ENCODE peak calls at places on chromosomes 16 and 17, in five cellular contexts. L is adrenal gland, G is body of pancreas, S is A549, F is HepG2. R is an unnamed sample. For H3K9me3, the result is how much of the 10 kb centered on the place peaks cover.

GRCh38 chr16:27355610-27356009 is 41.8 kb downstream of the IL4R start:
- DNase-seq in L (peak), G (peak), S (no peak), F (peak), R (peak)

GRCh38 chr16:2388875-2389433 is 40.3 kb upstream of the CCNF start:
- DNase-seq in L (no peak), G (peak), S (no peak), F (peak), R (no peak)

GRCh38 chr17:73952498-73953205 is 250.8 kb upstream of the RPL38 start:
- DNase-seq in L (no peak), G (no peak), S (peak), F (no peak), R (no peak)

GRCh38 chr17:35889818-35890773 is 9.9 kb upstream of the CCL5 start:
- DNase-seq in L (peak), G (no peak), S (no peak), F (no peak), R (no peak)

GRCh38 chr17:72166040-72166439 is 45.2 kb downstream of the SOX9 start:
- DNase-seq in L (peak), G (no peak), S (no peak), F (peak), R (no peak)

GRCh38 chr17:78661092-78661770 is 84.0 kb upstream of the DNAH17 start:
- DNase-seq in L (peak), G (no peak), S (peak), F (no peak), R (peak)

GRCh38 chr16:62041401-62041800 is 5.2 kb upstream of the CDH8 start:
- DNase-seq in L (peak), G (no peak), S (peak), F (peak), R (peak)

GRCh38 chr16:89701425-89702406 is at the start of gene SPATA2L:
- DNase-seq in L (peak), G (peak), S (peak), F (peak), R (peak)

GRCh38 chr17:8104911-8105310 is 13.4 kb downstream of the ALOXE3 start:
- DNase-seq in L (no peak), G (no peak), S (no peak), F (no peak), R (no peak)

GRCh38 chr16:85428168-85428898 is 184.8 kb upstream of the GSE1 start:
- DNase-seq in L (no peak), G (peak), S (peak), F (no peak), R (peak)

GRCh38 chr17:39591958-39592954 is 15.5 kb downstream of the NEUROD2 start:
- DNase-seq in L (peak), G (peak), S (no peak), F (peak), R (peak)

GRCh38 chr17:14310584-14310983 is 9.7 kb downstream of the HS3ST3B1 start:
- DNase-seq in L (peak), G (no peak), S (no peak), F (no peak), R (no peak)

GRCh38 chr16:82655315-82655714 is 28.5 kb downstream of the CDH13 start:
- DNase-seq in L (no peak), G (no peak), S (no peak), F (no peak), R (no peak)

GRCh38 chr16:49335828-49336227 is 37.8 kb upstream of the C16orf78 start:
- DNase-seq in L (no peak), G (no peak), S (no peak), F (no peak), R (no peak)

GRCh38 chr16:50281391-50282009 is 15.1 kb downstream of the ADCY7 start:
- DNase-seq in L (no peak), G (no peak), S (no peak), F (no peak), R (no peak)

GRCh38 chr17:76940738-76941350 is 72.6 kb downstream of the MGAT5B start:
- DNase-seq in L (no peak), G (no peak), S (no peak), F (peak), R (no peak)

GRCh38 chr17:73365934-73366623 is 54.3 kb upstream of the CDC42EP4 start:
- DNase-seq in L (peak), G (peak), S (no peak), F (no peak), R (no peak)

GRCh38 chr17:75995385-75995925 is 5.2 kb upstream of the CDK3 start:
- DNase-seq in L (no peak), G (no peak), S (no peak), F (peak), R (peak)

GRCh38 chr17:72426948-72427760 is 306.3 kb downstream of the SOX9 start:
- DNase-seq in L (no peak), G (peak), S (no peak), F (no peak), R (no peak)

GRCh38 chr17:31111183-31111582 is 16.4 kb downstream of the NF1 start:
- DNase-seq in L (no peak), G (no peak), S (no peak), F (no peak), R (no peak)

GRCh38 chr16:48053346-48053745 is 102.4 kb downstream of the ABCC12 start:
- DNase-seq in L (peak), G (no peak), S (no peak), F (no peak), R (peak)

GRCh38 chr17:46785696-46786095 is 32.8 kb downstream of the WNT3 start:
- DNase-seq in L (no peak), G (no peak), S (no peak), F (no peak), R (peak)

GRCh38 chr16:83797013-83797412 is 10.8 kb upstream of the HSBP1 start:
- DNase-seq in L (no peak), G (no peak), S (no peak), F (no peak), R (no peak)

GRCh38 chr17:57879437-57880085 is 29.7 kb upstream of the MRPS23 start:
- DNase-seq in L (no peak), G (no peak), S (peak), F (peak), R (peak)

GRCh38 chr16:23258919-23259237 is 43.2 kb upstream of the SCNN1B start:
- DNase-seq in L (no peak), G (no peak), S (no peak), F (no peak), R (no peak)

GRCh38 chr17:82438401-82439193 is 12.0 kb downstream of the CYBC1 start:
- DNase-seq in L (no peak), G (peak), S (no peak), F (no peak), R (no peak)

GRCh38 chr17:59765038-59765437 is 57.6 kb downstream of the VMP1 start:
- DNase-seq in L (no peak), G (no peak), S (no peak), F (no peak), R (no peak)

GRCh38 chr17:77924757-77925336 is 33.7 kb upstream of the TNRC6C start:
- DNase-seq in L (peak), G (peak), S (no peak), F (no peak), R (no peak)

GRCh38 chr17:35733366-35733765 is 1.9 kb downstream of the RASL10B start:
- DNase-seq in L (no peak), G (no peak), S (no peak), F (no peak), R (no peak)

GRCh38 chr16:87581867-87582220 is 20.5 kb upstream of the JPH3 start:
- DNase-seq in L (peak), G (peak), S (peak), F (peak), R (peak)

GRCh38 chr16:8241408-8241807 is 348.9 kb downstream of the TMEM114 start:
- DNase-seq in L (no peak), G (no peak), S (no peak), F (no peak), R (no peak)

GRCh38 chr16:30948087-30948955 is 547 bp upstream of the ORAI3 start:
- DNase-seq in L (peak), G (peak), S (peak), F (peak), R (peak)

GRCh38 chr17:77634710-77635109 is 323.8 kb upstream of the TNRC6C start:
- DNase-seq in L (no peak), G (no peak), S (no peak), F (no peak), R (no peak)

GRCh38 chr16:53435066-53435688 is 906 bp downstream of the RBL2 start:
- DNase-seq in L (peak), G (peak), S (peak), F (peak), R (peak)

GRCh38 chr16:74807052-74807646 is 32.5 kb upstream of the FA2H start:
- DNase-seq in L (no peak), G (no peak), S (no peak), F (no peak), R (peak)
- H3K9me3 ChIP-seq in L (under half), G (under half), S (under half), F (under half), R (under half)

GRCh38 chr17:65742433-65743312 is 181.2 kb upstream of the AXIN2 start:
- DNase-seq in L (peak), G (no peak), S (peak), F (peak), R (no peak)

GRCh38 chr17:65743313-65743665 is 181.8 kb upstream of the AXIN2 start:
- DNase-seq in L (no peak), G (no peak), S (no peak), F (no peak), R (no peak)

GRCh38 chr17:65737451-65737850 is 176.0 kb upstream of the AXIN2 start:
- DNase-seq in L (no peak), G (no peak), S (no peak), F (no peak), R (no peak)

GRCh38 chr17:65741690-65742089 is 180.2 kb upstream of the AXIN2 start:
- DNase-seq in L (no peak), G (no peak), S (no peak), F (no peak), R (no peak)

DNA sequence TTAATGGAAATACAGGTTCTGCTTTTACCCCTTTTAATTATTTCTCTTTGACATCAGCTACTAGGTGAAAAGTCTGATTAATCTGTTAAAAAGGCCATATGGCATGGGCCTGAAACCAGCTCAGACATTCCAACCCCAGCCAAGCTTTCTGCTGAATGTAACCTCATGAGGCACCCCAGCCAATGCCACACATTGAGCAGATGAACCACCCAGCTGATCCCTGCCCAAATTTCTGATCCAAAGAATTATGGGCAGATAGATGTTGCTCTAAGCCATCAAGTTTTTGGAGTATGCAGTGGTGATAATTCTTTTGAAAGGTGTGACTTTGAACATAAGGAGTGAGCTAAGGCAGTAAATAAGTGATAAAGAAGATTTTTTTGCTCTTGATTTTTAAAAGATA is 177.6 kb upstream of the AXIN2 start:
- DNase-seq in L (no peak), G (no peak), S (no peak), F (no peak), R (no peak)
- H3K9me3 ChIP-seq in L (under half), G (under half), S (under half), F (under half), R (under half)

DNA sequence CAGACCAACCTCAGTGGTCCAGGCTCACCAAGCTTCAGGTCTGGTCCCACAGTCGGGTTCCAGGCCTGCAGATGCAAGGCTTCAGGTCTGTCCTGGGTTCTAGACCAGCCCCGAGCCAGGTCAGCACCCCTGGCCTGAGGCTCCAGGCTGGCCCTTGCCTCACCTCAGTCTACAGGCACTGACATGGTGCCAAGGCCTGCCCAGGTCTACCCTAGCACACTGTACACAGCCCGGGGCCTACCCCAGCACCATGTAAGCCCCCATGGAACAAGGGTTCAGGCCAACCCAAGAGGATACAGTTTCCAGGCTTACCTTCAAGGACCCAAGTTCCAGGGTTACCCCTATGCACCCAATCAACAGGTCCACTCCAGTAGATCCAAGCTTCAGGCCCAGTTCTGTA is 26.8 kb downstream of the ZFP1 start:
- DNase-seq in L (no peak), G (no peak), S (no peak), F (no peak), R (no peak)
- H3K9me3 ChIP-seq in L (under half), G (under half), S (half or more), F (half or more), R (half or more)

DNA sequence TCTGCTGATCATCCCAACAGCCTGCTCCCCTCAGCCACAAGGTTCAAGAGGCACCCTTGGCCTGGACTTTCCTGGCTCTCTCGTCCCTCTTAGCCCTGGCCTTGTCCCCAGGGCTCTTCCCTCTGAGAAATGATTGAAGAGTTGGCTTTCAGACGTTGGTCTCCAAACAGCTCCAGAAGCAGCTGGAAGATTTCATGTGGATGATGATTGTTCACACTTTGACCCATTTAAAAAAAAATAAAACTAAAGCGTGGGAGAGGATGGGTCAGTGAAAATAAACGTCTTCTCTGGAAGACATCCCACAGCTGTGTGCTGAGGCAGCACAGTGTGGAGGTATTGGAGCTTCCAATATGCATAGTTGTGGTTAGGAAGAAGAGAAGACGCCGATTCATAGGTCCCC is 54.7 kb upstream of the CDH11 start:
- DNase-seq in L (peak), G (no peak), S (no peak), F (no peak), R (no peak)
- H3K9me3 ChIP-seq in L (under half), G (under half), S (under half), F (under half), R (under half)

GRCh38 chr17:16617481-16618060 is 36.1 kb downstream of the ZNF624 start:
- DNase-seq in L (no peak), G (no peak), S (no peak), F (no peak), R (no peak)

GRCh38 chr17:16622540-16623277 is 30.9 kb downstream of the ZNF624 start:
- DNase-seq in L (no peak), G (no peak), S (no peak), F (no peak), R (no peak)

DNA sequence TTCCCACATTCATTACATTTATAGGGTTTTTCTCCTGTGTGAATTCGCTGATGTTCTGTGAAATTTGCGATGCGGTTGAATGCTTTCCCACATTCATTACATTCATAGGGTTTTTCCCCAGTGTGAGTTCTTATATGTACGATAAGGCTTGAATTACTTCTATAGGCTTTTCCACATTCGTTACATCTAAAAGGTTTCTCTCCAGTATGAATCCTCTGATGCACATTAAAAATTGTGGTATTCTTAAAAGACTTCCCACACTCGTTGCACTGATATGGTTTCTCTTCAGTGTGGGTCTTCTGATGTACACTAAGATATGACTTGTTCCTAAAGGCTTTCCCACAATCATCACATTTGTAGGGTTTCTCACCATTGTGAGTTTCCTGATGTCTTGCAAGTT is 30.4 kb downstream of the ZNF624 start:
- DNase-seq in L (no peak), G (no peak), S (no peak), F (no peak), R (no peak)
- H3K9me3 ChIP-seq in L (under half), G (under half), S (half or more), F (half or more), R (half or more)